ENCODE peak calls at places on chromosomes 5 and 9, in five cellular contexts. H, T, E, K and Z are unnamed samples.

GRCh38 chr5:96293966-96294886 is 138.8 kb downstream of the PCSK1 start:
- DNase-seq in H (no peak), T (no peak), E (no peak), K (no peak), Z (peak)

GRCh38 chr9:76198336-76198735 is 195.9 kb downstream of the RFK start:
- DNase-seq in H (no peak), T (no peak), E (no peak), K (peak), Z (peak)

GRCh38 chr5:143888912-143889311 is 77.0 kb downstream of the HMHB1 start:
- DNase-seq in H (no peak), T (no peak), E (no peak), K (no peak), Z (no peak)

GRCh38 chr9:89311346-89312153 is 555 bp downstream of the CKS2 start:
- DNase-seq in H (no peak), T (no peak), E (no peak), K (no peak), Z (no peak)

GRCh38 chr9:123985869-123986268 is 25.7 kb upstream of the LHX2 start:
- DNase-seq in H (no peak), T (no peak), E (no peak), K (no peak), Z (no peak)

GRCh38 chr9:36831381-36832231 is 202.5 kb downstream of the PAX5 start:
- DNase-seq in H (no peak), T (no peak), E (no peak), K (no peak), Z (no peak)

GRCh38 chr5:135887881-135888614 is 7.6 kb downstream of the IL9 start:
- DNase-seq in H (peak), T (no peak), E (no peak), K (no peak), Z (peak)

GRCh38 chr9:121560921-121561320 is 61.3 kb upstream of the GGTA1 start:
- DNase-seq in H (no peak), T (no peak), E (no peak), K (no peak), Z (no peak)

GRCh38 chr9:110152704-110153374 is 55.1 kb downstream of the C9orf152 start:
- DNase-seq in H (peak), T (no peak), E (no peak), K (no peak), Z (peak)

GRCh38 chr5:149215478-149216042 is 56.1 kb upstream of the AFAP1L1 start:
- DNase-seq in H (no peak), T (no peak), E (no peak), K (no peak), Z (peak)

GRCh38 chr9:95434116-95435073 is 82.4 kb downstream of the PTCH1 start:
- DNase-seq in H (peak), T (no peak), E (no peak), K (no peak), Z (no peak)

GRCh38 chr9:72149231-72149975 is at the start of gene GDA:
- DNase-seq in H (no peak), T (no peak), E (peak), K (no peak), Z (no peak)

GRCh38 chr9:129176786-129177442 is 1.1 kb downstream of the IER5L start:
- DNase-seq in H (peak), T (no peak), E (no peak), K (no peak), Z (peak)

GRCh38 chr9:81898851-81899250 is 29.4 kb upstream of the SPATA31D4 start:
- DNase-seq in H (no peak), T (no peak), E (no peak), K (no peak), Z (peak)

GRCh38 chr5:156367602-156368001 is 40.6 kb downstream of the SGCD start:
- DNase-seq in H (peak), T (no peak), E (no peak), K (peak), Z (peak)

GRCh38 chr5:100827481-100827889 is 75.6 kb downstream of the ST8SIA4 start:
- DNase-seq in H (no peak), T (no peak), E (no peak), K (no peak), Z (peak)

GRCh38 chr9:114382951-114383865 is 4.6 kb downstream of the AKNA start:
- DNase-seq in H (no peak), T (peak), E (no peak), K (no peak), Z (no peak)

GRCh38 chr5:55993628-55994501 is 898 bp downstream of the IL6ST start:
- DNase-seq in H (peak), T (no peak), E (no peak), K (no peak), Z (peak)

GRCh38 chr9:68489636-68490035 is 51.0 kb downstream of the TMEM252 start:
- DNase-seq in H (peak), T (no peak), E (no peak), K (no peak), Z (peak)

GRCh38 chr5:66898241-66899039 is 298.2 kb downstream of the CD180 start:
- DNase-seq in H (no peak), T (no peak), E (no peak), K (peak), Z (no peak)

GRCh38 chr9:83964973-83965349 is 15.1 kb downstream of the HNRNPK start:
- DNase-seq in H (peak), T (no peak), E (no peak), K (no peak), Z (peak)

GRCh38 chr5:14155075-14155474 is 11.9 kb downstream of the TRIO start:
- DNase-seq in H (no peak), T (no peak), E (no peak), K (no peak), Z (no peak)

GRCh38 chr9:87607859-87608258 is 110.2 kb downstream of the DAPK1 start:
- DNase-seq in H (no peak), T (no peak), E (no peak), K (no peak), Z (no peak)

GRCh38 chr9:83706703-83707517 is 848 bp downstream of the UBQLN1 start:
- DNase-seq in H (no peak), T (peak), E (no peak), K (no peak), Z (peak)

GRCh38 chr5:71748360-71748759 is 29.3 kb downstream of the CARTPT start:
- DNase-seq in H (no peak), T (no peak), E (no peak), K (no peak), Z (no peak)

GRCh38 chr9:116318463-116319271 is 165.1 kb downstream of the PAPPA start:
- DNase-seq in H (peak), T (no peak), E (no peak), K (peak), Z (peak)

GRCh38 chr5:59058237-59058636 is 475.4 kb downstream of the RAB3C start:
- DNase-seq in H (no peak), T (no peak), E (no peak), K (no peak), Z (no peak)

GRCh38 chr5:168851902-168852321 is 272.7 kb upstream of the PANK3 start:
- DNase-seq in H (peak), T (peak), E (no peak), K (no peak), Z (peak)

GRCh38 chr5:167658890-167659289 is 632.6 kb upstream of the WWC1 start:
- DNase-seq in H (peak), T (no peak), E (no peak), K (no peak), Z (peak)

GRCh38 chr5:140827704-140828401 is at the start of gene PCDHA6:
- DNase-seq in H (no peak), T (no peak), E (no peak), K (no peak), Z (peak)

GRCh38 chr5:145500712-145501111 is 334.4 kb downstream of the PRELID2 start:
- DNase-seq in H (no peak), T (no peak), E (no peak), K (no peak), Z (no peak)

GRCh38 chr5:154518438-154518867 is 40.4 kb upstream of the HAND1 start:
- DNase-seq in H (no peak), T (no peak), E (no peak), K (no peak), Z (no peak)

GRCh38 chr9:107465467-107466451 is 23.8 kb downstream of the KLF4 start:
- DNase-seq in H (peak), T (no peak), E (peak), K (no peak), Z (peak)

GRCh38 chr5:136061630-136062381 is 33.0 kb downstream of the TGFBI start:
- DNase-seq in H (no peak), T (no peak), E (no peak), K (no peak), Z (no peak)

GRCh38 chr5:15003511-15003920 is 131.9 kb upstream of the ANKH start:
- DNase-seq in H (peak), T (peak), E (peak), K (peak), Z (peak)